ENCODE peak calls at places on chromosome 2, in six cellular contexts. N, M, L, R, K and H are unnamed samples.

GRCh38 chr2:29042581-29043075 is 31.7 kb downstream of the PCARE start:
- DNase-seq in N (no peak), M (no peak), L (no peak), R (no peak), K (no peak), H (no peak)

GRCh38 chr2:229431331-229431954 is 160.4 kb upstream of the PID1 start:
- DNase-seq in N (peak; percentile 4), M (no peak), L (no peak), R (peak; percentile 5), K (peak; percentile 47), H (no peak)

GRCh38 chr2:217035967-217036366 is 176.1 kb upstream of the TNP1 start:
- DNase-seq in N (no peak), M (no peak), L (no peak), R (no peak), K (no peak), H (no peak)

GRCh38 chr2:235766206-235766794 is 272.5 kb downstream of the AGAP1 start:
- DNase-seq in N (peak; percentile 50), M (no peak), L (peak; percentile 58), R (peak; percentile 33), K (peak; percentile 75), H (peak; percentile 10)

GRCh38 chr2:200689115-200689514 is 103.3 kb downstream of the AOX1 start:
- DNase-seq in N (no peak), M (no peak), L (no peak), R (no peak), K (no peak), H (no peak)

GRCh38 chr2:12948963-12949353 is 232.2 kb downstream of the TRIB2 start:
- DNase-seq in N (peak; percentile 82), M (no peak), L (no peak), R (no peak), K (no peak), H (no peak)

GRCh38 chr2:178404380-178404767 is 46.6 kb downstream of the PRKRA start:
- DNase-seq in N (peak; percentile 98), M (no peak), L (no peak), R (peak; percentile 29), K (peak; percentile 58), H (no peak)

GRCh38 chr2:130241041-130241707 is 42.9 kb upstream of the TUBA3E start:
- DNase-seq in N (no peak), M (no peak), L (peak; percentile 79), R (no peak), K (no peak), H (no peak)

GRCh38 chr2:63865159-63865799 is 23.6 kb downstream of the UGP2 start:
- DNase-seq in N (no peak), M (no peak), L (peak; percentile 31), R (no peak), K (no peak), H (no peak)

GRCh38 chr2:55225481-55226020 is 6.5 kb downstream of the CLHC1 start:
- DNase-seq in N (no peak), M (no peak), L (no peak), R (no peak), K (no peak), H (no peak)

GRCh38 chr2:134078349-134078748 is 175.5 kb upstream of the MGAT5 start:
- DNase-seq in N (no peak), M (no peak), L (no peak), R (no peak), K (no peak), H (no peak)

GRCh38 chr2:233331536-233331935 is 22.8 kb upstream of the DGKD start:
- DNase-seq in N (peak; percentile 98), M (peak; percentile 63), L (no peak), R (no peak), K (no peak), H (peak; percentile 52)

GRCh38 chr2:190216829-190217228 is 102.8 kb downstream of the HIBCH start:
- DNase-seq in N (peak; percentile 2), M (no peak), L (peak; percentile 25), R (peak; percentile 93), K (no peak), H (no peak)

GRCh38 chr2:5360081-5360480 is 332.1 kb upstream of the SOX11 start:
- DNase-seq in N (no peak), M (no peak), L (no peak), R (no peak), K (no peak), H (no peak)

GRCh38 chr2:203579131-203579643 is 44.1 kb upstream of the RAPH1 start:
- DNase-seq in N (peak; percentile 97), M (no peak), L (peak; percentile 79), R (peak; percentile 6), K (peak; percentile 32), H (peak; percentile 4)

GRCh38 chr2:207767461-207768167 is 2.1 kb downstream of the FZD5 start:
- DNase-seq in N (peak; percentile 25), M (no peak), L (peak; percentile 79), R (peak; percentile 32), K (no peak), H (no peak)

GRCh38 chr2:234240917-234241316 is 190.4 kb downstream of the SPP2 start:
- DNase-seq in N (no peak), M (no peak), L (no peak), R (no peak), K (no peak), H (no peak)

GRCh38 chr2:26807788-26808460 is 22.1 kb downstream of the CENPA start:
- DNase-seq in N (no peak), M (no peak), L (no peak), R (peak; percentile 9), K (no peak), H (no peak)

GRCh38 chr2:71926098-71926466 is 221.6 kb downstream of the CYP26B1 start:
- DNase-seq in N (no peak), M (no peak), L (no peak), R (no peak), K (no peak), H (no peak)

GRCh38 chr2:65751422-65751821 is 319.0 kb upstream of the SPRED2 start:
- DNase-seq in N (no peak), M (no peak), L (no peak), R (no peak), K (no peak), H (no peak)

GRCh38 chr2:215624423-215624829 is 188.6 kb upstream of the FN1 start:
- DNase-seq in N (no peak), M (no peak), L (no peak), R (no peak), K (no peak), H (no peak)

GRCh38 chr2:202400937-202401336 is 24.8 kb downstream of the BMPR2 start:
- DNase-seq in N (peak; percentile 21), M (no peak), L (no peak), R (no peak), K (no peak), H (no peak)

GRCh38 chr2:114821055-114821454 is 378.6 kb downstream of the DPP10 start:
- DNase-seq in N (no peak), M (no peak), L (no peak), R (no peak), K (no peak), H (no peak)